ENCODE peak calls at places on chromosome 11, in five cellular contexts. S is heart left ventricle, D is spleen, K is endodermal cell, F is adipocyte. T is an unnamed sample.

GRCh38 chr11:64659417-64660144 is 63.4 kb downstream of the NRXN2 start:
- DNase-seq in S (no peak), D (no peak), K (no peak), F (peak; percentile 46), T (no peak)

GRCh38 chr11:67644042-67644441 is 4.5 kb upstream of the TBX10 start:
- DNase-seq in S (no peak), D (no peak), K (peak; percentile 69), F (no peak), T (no peak)

GRCh38 chr11:34604216-34604615 is 16.7 kb upstream of the EHF start:
- DNase-seq in S (no peak), D (no peak), K (no peak), F (no peak), T (no peak)

GRCh38 chr11:78595431-78596130 is 20.9 kb upstream of the NARS2 start:
- DNase-seq in S (no peak), D (no peak), K (no peak), F (peak; percentile 6), T (no peak)

GRCh38 chr11:26985941-26986340 is 8.0 kb upstream of the FIBIN start:
- DNase-seq in S (no peak), D (no peak), K (no peak), F (no peak), T (no peak)

GRCh38 chr11:130315354-130315970 is 745 bp upstream of the ZBTB44 start:
- DNase-seq in S (peak; percentile 32), D (peak; percentile 93), K (peak; percentile 88), F (no peak), T (peak; percentile 21)

GRCh38 chr11:35138606-35138948 is 394 bp upstream of the CD44 start:
- DNase-seq in S (no peak), D (no peak), K (no peak), F (no peak), T (no peak)

GRCh38 chr11:8917157-8917820 is 6.3 kb downstream of the AKIP1 start:
- DNase-seq in S (no peak), D (no peak), K (peak; percentile 70), F (peak; percentile 93), T (peak; percentile 36)

GRCh38 chr11:100445231-100445735 is 241.8 kb upstream of the ARHGAP42 start:
- DNase-seq in S (peak; percentile 33), D (no peak), K (no peak), F (no peak), T (no peak)

GRCh38 chr11:65851083-65851579 is 6.8 kb downstream of the CFL1 start:
- DNase-seq in S (no peak), D (no peak), K (peak; percentile 94), F (no peak), T (no peak)

GRCh38 chr11:94455861-94456260 is 37.8 kb downstream of the MRE11 start:
- DNase-seq in S (no peak), D (no peak), K (no peak), F (no peak), T (no peak)

GRCh38 chr11:16632295-16633200 is 105.9 kb upstream of the C11orf58 start:
- DNase-seq in S (no peak), D (no peak), K (peak; percentile 55), F (peak; percentile 46), T (no peak)

GRCh38 chr11:71447791-71448256 is 369 bp downstream of the DHCR7 start:
- DNase-seq in S (peak; percentile 51), D (peak; percentile 93), K (no peak), F (peak; percentile 48), T (no peak)

GRCh38 chr11:96254087-96254486 is 88.9 kb downstream of the MAML2 start:
- DNase-seq in S (peak; percentile 42), D (no peak), K (no peak), F (no peak), T (no peak)

GRCh38 chr11:9150501-9150900 is 59.1 kb upstream of the SCUBE2 start:
- DNase-seq in S (no peak), D (no peak), K (no peak), F (peak; percentile 56), T (no peak)

DNA sequence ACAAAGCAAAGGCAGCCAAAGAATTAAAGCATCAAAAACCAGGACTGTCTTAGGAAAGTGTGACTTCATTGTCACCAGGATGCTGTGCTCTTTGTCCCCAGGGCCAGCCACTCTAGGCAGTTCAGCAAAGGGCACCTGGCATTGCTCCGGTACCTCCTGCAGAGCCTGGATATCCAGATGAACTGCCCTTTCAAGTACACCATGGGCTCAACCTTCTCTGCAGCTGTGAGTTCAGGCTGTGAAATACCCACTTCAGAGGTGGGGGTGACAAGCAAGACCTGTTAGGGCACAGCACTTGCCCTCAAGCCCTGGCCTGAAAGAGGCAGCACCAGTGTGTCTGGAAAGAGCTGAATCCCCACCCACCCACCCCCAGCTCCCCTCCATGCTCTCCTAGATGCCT is 44.5 kb downstream of the KCNQ1OT1 start:
- DNase-seq in S (no peak), D (no peak), K (no peak), F (no peak), T (no peak)
- H3K9me3 ChIP-seq in S (no peaks in the 10 kb centered on the region), D (peaks cover 21% of the 10 kb centered on the region), K (peaks cover 83% of the 10 kb centered on the region), F (peaks cover 86% of the 10 kb centered on the region), T (no peaks in the 10 kb centered on the region)

DNA sequence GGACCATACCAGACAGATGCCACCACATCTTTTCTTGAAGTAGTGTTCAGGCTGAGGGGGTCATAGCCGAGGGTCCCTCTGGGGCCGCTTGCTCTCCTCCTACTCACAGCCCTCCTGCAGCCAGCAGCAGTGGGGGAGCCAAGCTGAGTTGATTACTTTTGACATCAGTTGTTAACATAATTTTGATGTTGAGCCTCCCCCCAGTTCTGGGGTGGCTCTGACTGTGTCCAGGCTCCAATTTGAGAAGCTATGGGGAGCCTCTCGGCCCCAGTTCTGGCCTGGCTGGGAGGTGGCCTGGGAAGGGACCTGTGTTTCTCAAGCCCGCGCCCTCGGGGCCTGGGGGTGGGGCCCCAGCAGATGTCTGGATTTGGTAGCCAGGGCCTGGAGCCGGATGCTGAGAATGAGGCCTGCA is 48.0 kb downstream of the KCNQ1OT1 start:
- DNase-seq in S (no peak), D (peak; percentile 35), K (no peak), F (no peak), T (no peak)
- H3K9me3 ChIP-seq in S (no peaks in the 10 kb centered on the region), D (peaks cover 48% of the 10 kb centered on the region), K (peaks cover 83% of the 10 kb centered on the region), F (peaks cover 86% of the 10 kb centered on the region), T (peaks cover 16% of the 10 kb centered on the region)

DNA sequence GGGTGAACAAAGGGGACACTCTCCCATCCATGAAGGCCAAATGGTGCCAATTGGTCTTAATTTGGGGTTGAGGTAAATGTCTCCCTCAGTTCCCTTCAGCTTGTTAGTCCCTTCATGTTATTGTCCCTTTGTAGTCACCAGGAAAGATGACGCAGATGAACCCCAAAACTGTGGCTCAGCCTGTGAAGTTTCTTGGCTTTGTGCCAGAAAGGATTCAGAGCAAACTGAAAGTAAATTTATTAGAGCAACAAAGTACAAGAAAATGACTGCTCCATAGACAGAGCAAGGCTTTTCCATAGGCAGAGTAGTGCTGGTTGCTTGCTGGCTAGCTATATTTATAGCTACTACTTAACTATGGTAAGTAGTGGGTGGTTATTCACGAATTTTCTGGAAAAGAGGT is 16.7 kb downstream of the OR4C3 start:
- DNase-seq in S (no peak), D (no peak), K (no peak), F (no peak), T (no peak)
- H3K9me3 ChIP-seq in S (no peaks in the 10 kb centered on the region), D (no peaks in the 10 kb centered on the region), K (peaks cover 61% of the 10 kb centered on the region), F (no peaks in the 10 kb centered on the region), T (no peaks in the 10 kb centered on the region)

DNA sequence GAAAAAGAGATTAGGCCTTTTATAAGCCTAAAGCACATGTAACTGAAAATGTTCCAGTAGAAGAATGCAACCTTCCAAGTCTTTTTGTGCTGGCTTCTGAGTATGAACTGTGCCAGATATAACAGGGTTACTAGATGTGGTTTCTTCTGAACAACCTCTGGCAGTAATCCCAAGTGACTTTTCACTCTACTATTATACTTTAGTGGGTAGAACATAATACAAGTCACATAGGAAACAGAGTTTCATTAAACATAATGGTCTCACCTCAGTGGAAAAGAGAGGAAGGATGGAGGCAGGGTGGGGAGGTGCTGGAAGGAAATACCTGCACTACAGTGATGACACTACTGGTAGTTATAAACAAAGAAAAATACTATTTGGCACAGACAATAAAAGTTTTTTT is 81.3 kb downstream of the PHF21A start:
- DNase-seq in S (no peak), D (no peak), K (no peak), F (peak; percentile 71), T (no peak)
- H3K9me3 ChIP-seq in S (no peaks in the 10 kb centered on the region), D (no peaks in the 10 kb centered on the region), K (no peaks in the 10 kb centered on the region), F (no peaks in the 10 kb centered on the region), T (no peaks in the 10 kb centered on the region)

GRCh38 chr11:62841361-62842170 is 2.2 kb upstream of the WDR74 start:
- DNase-seq in S (peak; percentile 88), D (peak; percentile 93), K (peak; percentile 91), F (peak; percentile 97), T (peak; percentile 91)

GRCh38 chr11:62844154-62844553 is 4.8 kb upstream of the WDR74 start:
- DNase-seq in S (no peak), D (no peak), K (no peak), F (no peak), T (no peak)

GRCh38 chr11:62846177-62846576 is 6.8 kb upstream of the WDR74 start:
- DNase-seq in S (no peak), D (no peak), K (no peak), F (no peak), T (no peak)

GRCh38 chr11:62839050-62840015 is at the start of gene WDR74:
- DNase-seq in S (peak; percentile 94), D (peak; percentile 100), K (peak; percentile 95), F (peak; percentile 98), T (peak; percentile 85)

DNA sequence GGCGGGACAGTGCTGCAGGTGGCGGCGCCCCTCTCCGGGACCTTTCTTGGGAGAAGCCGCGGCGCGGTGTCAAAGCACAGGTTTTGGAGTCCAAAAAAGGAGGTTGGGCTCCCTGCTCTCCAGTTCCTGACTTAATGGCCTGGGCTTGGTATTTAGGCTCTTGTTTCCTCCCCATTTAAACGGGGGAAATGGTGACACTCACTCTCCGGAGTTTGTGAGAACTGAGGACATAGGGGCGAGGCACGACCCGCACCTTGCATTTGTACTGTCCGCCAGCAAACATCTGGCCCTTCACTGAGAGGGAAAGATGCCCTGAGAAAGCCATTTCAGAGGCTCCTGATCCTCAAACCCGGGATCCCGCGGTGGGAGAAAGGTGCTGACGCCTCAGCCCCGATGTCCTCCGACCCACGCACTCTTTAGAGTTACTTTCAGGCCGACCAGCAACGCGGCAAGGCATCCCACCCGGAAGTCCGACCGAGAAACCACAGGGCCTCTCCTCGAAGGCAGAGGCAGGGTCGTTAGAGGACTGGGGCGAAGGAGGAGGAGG is 2.9 kb upstream of the WDR74 start:
- DNase-seq in S (peak; percentile 45), D (peak; percentile 89), K (peak; percentile 95), F (peak; percentile 44), T (no peak)
- H3K9me3 ChIP-seq in S (no peaks in the 10 kb centered on the region), D (no peaks in the 10 kb centered on the region), K (peaks cover 7% of the 10 kb centered on the region), F (no peaks in the 10 kb centered on the region), T (no peaks in the 10 kb centered on the region)

T was measured in gastrocnemius medialis.